ENCODE peak calls at places on chromosomes 5 and 9, in five cellular contexts. G is heart right ventricle; J is stimulated activated CD4-positive, alpha-beta T cell treated with anti-CD3 and anti-CD28 coated beads, Interleukin-1b, Interleukin-23, amount 100 ng/mL, for 24 hours; S is C1 segment of cervical spinal cord; U is NCI-H1930. Q is an unnamed sample.

GRCh38 chr5:139133237-139133636 is 64.9 kb downstream of the SIL1 start:
- DNase-seq in J (no peak), S (no peak), G (no peak), U (no peak), Q (no peak)

GRCh38 chr5:139134906-139135305 is 63.3 kb downstream of the SIL1 start:
- DNase-seq in J (no peak), U (no peak), G (no peak), S (no peak), Q (no peak)

GRCh38 chr5:141657937-141658545 is 6.8 kb upstream of the FCHSD1 start:
- DNase-seq in U (no peak), J (no peak), S (no peak), G (no peak), Q (no peak)

GRCh38 chr5:34674226-34674625 is 18.1 kb downstream of the RAI14 start:
- DNase-seq in G (no peak), J (no peak), U (no peak), S (no peak), Q (no peak)

GRCh38 chr9:133607976-133608375 is 1.2 kb downstream of the FAM163B start:
- DNase-seq in S (no peak), G (no peak), J (no peak), U (no peak), Q (no peak)

GRCh38 chr5:127031147-127031862 is 947 bp upstream of the MARCHF3 start:
- DNase-seq in S (no peak), J (no peak), U (no peak), G (peak), Q (no peak)

GRCh38 chr9:133133680-133134418 is 12.8 kb upstream of the RALGDS start:
- DNase-seq in U (no peak), G (peak), S (peak), J (peak), Q (peak)

GRCh38 chr5:173764321-173765029 is 123.7 kb upstream of the CPEB4 start:
- DNase-seq in S (no peak), J (no peak), U (no peak), G (peak), Q (peak)

GRCh38 chr5:2921651-2922050 is 170.2 kb upstream of the IRX2 start:
- DNase-seq in U (no peak), S (no peak), G (no peak), J (no peak), Q (no peak)

GRCh38 chr9:133952598-133953550 is 39.2 kb downstream of the VAV2 start:
- DNase-seq in G (peak), U (no peak), S (no peak), J (no peak), Q (no peak)

GRCh38 chr9:22102347-22103053 is 93.4 kb upstream of the CDKN2B start:
- DNase-seq in U (no peak), S (no peak), J (no peak), G (no peak), Q (no peak)

GRCh38 chr9:85425153-85425611 is 316.6 kb downstream of the AGTPBP1 start:
- DNase-seq in U (peak), S (no peak), G (peak), J (peak), Q (peak)

GRCh38 chr9:137167752-137168574 is 1.9 kb downstream of the LRRC26 start:
- DNase-seq in U (peak), G (no peak), J (no peak), S (no peak), Q (peak)

GRCh38 chr5:37839441-37840035 is 303 bp downstream of the GDNF start:
- DNase-seq in U (peak), J (no peak), G (peak), S (no peak), Q (no peak)

GRCh38 chr5:173093597-173093996 is 37.4 kb downstream of the CREBRF start:
- DNase-seq in J (no peak), G (no peak), S (no peak), U (no peak), Q (peak)

GRCh38 chr9:101480386-101480785 is 44.8 kb upstream of the ALDOB start:
- DNase-seq in J (no peak), U (no peak), S (no peak), G (no peak), Q (peak)